ENCODE peak calls at places on chromosomes 4 and X, in six cellular contexts. N is ELF-1, O is fibroblast of pulmonary artery, L is cardiac muscle cell, B is GM19239, R is H9. P is an unnamed sample.

GRCh38 chrX:120090208-120090607 is 12.7 kb upstream of the RHOXF2B start:
- DNase-seq in N (peak), B (no peak), R (peak), L (no peak), O (no peak), P (no peak)

GRCh38 chrX:12701625-12702024 is 89.6 kb upstream of the PRPS2 start:
- DNase-seq in O (peak), R (peak), L (peak), B (peak), N (peak), P (peak)

GRCh38 chr4:131450572-131451209 is 1698.4 kb upstream of the PCDH10 start:
- DNase-seq in B (no peak), N (no peak), R (no peak), L (no peak), O (no peak), P (no peak)

GRCh38 chr4:119623025-119623424 is 5.6 kb downstream of the PDE5A start:
- DNase-seq in B (no peak), R (no peak), O (peak), L (peak), N (no peak), P (no peak)

GRCh38 chr4:83231620-83232056 is 53.0 kb downstream of the COQ2 start:
- DNase-seq in R (no peak), L (peak), O (peak), N (no peak), B (no peak), P (no peak)

GRCh38 chr4:106083065-106083464 is 187.8 kb downstream of the NPNT start:
- DNase-seq in N (no peak), B (no peak), R (no peak), L (no peak), O (no peak), P (no peak)

GRCh38 chr4:121048165-121048564 is 24.2 kb downstream of the NDNF start:
- DNase-seq in R (no peak), N (no peak), O (no peak), B (no peak), L (no peak), P (no peak)

GRCh38 chr4:186189656-186190055 is 1.7 kb upstream of the CYP4V2 start:
- DNase-seq in R (no peak), O (no peak), L (no peak), B (no peak), N (no peak), P (no peak)

GRCh38 chrX:74535211-74535621 is 79.2 kb downstream of the RLIM start:
- DNase-seq in R (peak), L (peak), B (no peak), N (peak), O (peak), P (peak)

GRCh38 chrX:43450355-43450754 is 205.7 kb upstream of the MAOA start:
- DNase-seq in L (no peak), B (no peak), N (peak), O (no peak), R (peak), P (no peak)

GRCh38 chrX:154370300-154370881 is 4.0 kb downstream of the FLNA start:
- DNase-seq in N (peak), R (no peak), L (peak), B (no peak), O (peak), P (no peak)

GRCh38 chr4:114077610-114078009 is 98.2 kb upstream of the ARSJ start:
- DNase-seq in L (peak), N (no peak), R (no peak), B (no peak), O (peak), P (no peak)

GRCh38 chrX:66015152-66015827 is 24.6 kb downstream of the VSIG4 start:
- DNase-seq in O (peak), B (no peak), R (no peak), N (no peak), L (peak), P (peak)

GRCh38 chr4:78616046-78616498 is 64.5 kb downstream of the ANXA3 start:
- DNase-seq in N (no peak), O (peak), R (no peak), L (peak), B (no peak), P (peak)

GRCh38 chr4:136136566-136136965 is 1395.7 kb downstream of the PCDH18 start:
- DNase-seq in O (no peak), B (no peak), N (no peak), R (no peak), L (no peak), P (no peak)

GRCh38 chrX:17860811-17861495 is at the start of gene RAI2:
- DNase-seq in O (no peak), L (no peak), N (peak), R (peak), B (no peak), P (peak)

GRCh38 chr4:163623787-163624186 is 129.3 kb downstream of the TMA16 start:
- DNase-seq in B (no peak), R (no peak), O (no peak), N (no peak), L (no peak), P (no peak)

GRCh38 chrX:124033821-124034220 is 72.3 kb downstream of the STAG2 start:
- DNase-seq in N (no peak), L (peak), O (peak), R (no peak), B (no peak), P (no peak)

GRCh38 chr4:6233943-6234342 is 33.6 kb upstream of the JAKMIP1 start:
- DNase-seq in R (no peak), O (no peak), N (no peak), B (no peak), L (no peak), P (no peak)

GRCh38 chrX:40278340-40279090 is 180.8 kb upstream of the BCOR start:
- DNase-seq in R (no peak), B (no peak), O (no peak), N (peak), L (no peak), P (no peak)

GRCh38 chr4:14218641-14219040 is 591.1 kb upstream of the BOD1L1 start:
- DNase-seq in O (no peak), R (no peak), L (no peak), N (no peak), B (no peak), P (no peak)

GRCh38 chr4:61918507-61919462 is 718.7 kb downstream of the ADGRL3 start:
- DNase-seq in B (no peak), N (no peak), R (no peak), O (no peak), L (no peak), P (no peak)

GRCh38 chrX:136780738-136781137 is at the start of gene ARHGEF6:
- DNase-seq in B (no peak), R (no peak), O (no peak), L (no peak), N (no peak), P (peak)

GRCh38 chr4:69096111-69096656 is at the start of gene UGT2B7:
- DNase-seq in N (no peak), O (no peak), R (no peak), B (no peak), L (no peak), P (no peak)

GRCh38 chr4:30808266-30808665 is 88.1 kb downstream of the PCDH7 start:
- DNase-seq in O (peak), L (peak), N (no peak), B (no peak), R (no peak), P (no peak)

GRCh38 chr4:147421456-147421855 is 59.4 kb upstream of the EDNRA start:
- DNase-seq in N (no peak), R (no peak), L (no peak), B (no peak), O (no peak), P (no peak)

P was measured in erythroblast.